ENCODE peak calls at places on chromosomes 3 and 15, in four cellular contexts. S is ovary, T is cardiac muscle cell, I is upper lobe of right lung. R is an unnamed sample. For H3K4me1, the result is how much of the 10 kb centered on the place peaks cover.

GRCh38 chr3:71512000-71512399 is 71.5 kb downstream of the FOXP1 start:
- DNase-seq in S (no peak), T (no peak), I (no peak), R (peak)

GRCh38 chr15:73284073-73284472 is 84.7 kb downstream of the HCN4 start:
- DNase-seq in S (no peak), T (peak), I (no peak), R (no peak)

GRCh38 chr3:189529468-189529867 is 101.7 kb upstream of the TP63 start:
- DNase-seq in S (no peak), T (no peak), I (no peak), R (no peak)

GRCh38 chr15:38424101-38424552 is 29.8 kb upstream of the FAM98B start:
- DNase-seq in S (no peak), T (no peak), I (no peak), R (no peak)

GRCh38 chr3:149273096-149273751 is 51.6 kb upstream of the CP start:
- DNase-seq in S (peak), T (peak), I (no peak), R (peak)

GRCh38 chr3:115239717-115240116 is 92.6 kb upstream of the ZBTB20 start:
- DNase-seq in S (no peak), T (peak), I (no peak), R (peak)

GRCh38 chr15:75200765-75201608 is 695 bp upstream of the C15orf39 start:
- DNase-seq in S (peak), T (no peak), I (peak), R (peak)

GRCh38 chr3:175606650-175607318 is 747.6 kb downstream of the NAALADL2 start:
- DNase-seq in S (no peak), T (no peak), I (no peak), R (no peak)

GRCh38 chr15:77986891-77987764 is 90.4 kb downstream of the TBC1D2B start:
- DNase-seq in S (no peak), T (no peak), I (peak), R (no peak)

GRCh38 chr3:136676009-136676408 is 76.2 kb downstream of the STAG1 start:
- DNase-seq in S (no peak), T (no peak), I (no peak), R (no peak)

GRCh38 chr15:67601008-67601620 is 58.6 kb downstream of the MAP2K5 start:
- DNase-seq in S (no peak), T (peak), I (no peak), R (no peak)

DNA sequence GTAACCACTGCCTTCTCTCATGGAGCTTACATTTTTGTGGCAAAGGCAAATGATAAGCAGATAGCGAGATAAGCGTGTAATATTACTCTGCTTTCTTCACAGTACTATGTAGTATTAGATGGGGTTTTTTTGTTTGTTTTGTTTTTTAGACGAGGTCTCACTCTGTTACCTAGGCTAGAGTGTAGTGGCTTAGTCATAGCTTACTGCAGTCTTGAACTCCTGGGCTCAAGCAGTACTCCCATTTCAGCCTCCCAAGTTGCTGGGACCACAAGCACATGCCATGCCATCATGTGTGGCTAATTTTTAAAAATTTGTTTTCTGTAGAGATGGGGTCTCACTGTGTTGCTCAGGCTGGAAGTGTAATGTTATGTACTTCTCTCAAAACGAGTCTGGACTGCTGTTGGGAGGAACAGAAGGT is 22.9 kb downstream of the MBNL1 start:
- DNase-seq in S (no peak), T (peak), I (no peak), R (no peak)
- H3K4me1 ChIP-seq in S (under half), T (under half), I (half or more), R (under half)

GRCh38 chr3:9406856-9407626 is 9.6 kb downstream of the SETD5 start:
- DNase-seq in S (no peak), T (no peak), I (no peak), R (no peak)

GRCh38 chr3:9411302-9411701 is 13.9 kb downstream of the SETD5 start:
- DNase-seq in S (no peak), T (no peak), I (no peak), R (no peak)

GRCh38 chr3:9409981-9410849 is 12.8 kb downstream of the SETD5 start:
- DNase-seq in S (no peak), T (no peak), I (no peak), R (no peak)

GRCh38 chr3:9408061-9408460 is 10.6 kb downstream of the SETD5 start:
- DNase-seq in S (no peak), T (no peak), I (no peak), R (no peak)

DNA sequence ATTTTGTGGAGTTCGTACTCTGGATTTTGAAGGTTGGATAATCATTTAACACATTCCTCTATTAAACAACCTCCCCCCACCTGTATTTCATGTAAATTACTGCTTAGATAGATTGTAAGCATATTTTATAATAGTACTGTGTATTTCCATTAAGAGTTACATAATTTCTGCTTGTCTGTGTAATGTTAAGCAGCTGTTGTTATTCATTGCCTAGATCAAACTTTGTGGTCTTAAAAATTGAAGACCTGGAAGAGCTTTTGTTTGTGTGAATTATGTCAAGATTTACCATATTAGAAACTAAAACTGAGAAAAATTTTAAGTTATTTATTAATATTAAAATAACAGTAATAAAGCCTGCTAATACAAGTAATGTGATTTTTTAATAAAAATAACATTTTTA is 11.1 kb downstream of the SETD5 start:
- DNase-seq in S (no peak), T (no peak), I (no peak), R (no peak)
- H3K4me1 ChIP-seq in S (under half), T (under half), I (half or more), R (under half)

DNA sequence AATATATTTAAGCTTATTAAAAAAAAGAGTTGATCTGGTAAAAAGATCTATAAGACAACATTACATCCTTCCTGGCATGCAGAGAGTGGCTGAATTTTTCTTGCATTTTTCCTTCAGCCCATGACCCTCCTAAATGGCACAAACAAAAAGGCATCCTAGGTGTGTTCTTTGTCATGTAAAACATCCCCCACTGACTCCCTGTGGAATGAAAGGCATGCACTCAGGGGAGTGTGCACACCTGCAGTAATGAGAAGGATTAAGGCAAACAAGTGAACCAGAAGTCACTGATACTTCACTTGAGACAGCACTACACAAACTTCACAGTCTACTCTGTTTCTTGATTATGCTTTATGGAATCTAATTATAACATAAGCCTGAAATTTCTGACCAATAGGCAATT is 195.0 kb downstream of the RBMS3 start:
- DNase-seq in S (no peak), T (no peak), I (no peak), R (no peak)
- H3K4me1 ChIP-seq in S (under half), T (under half), I (under half), R (under half)

DNA sequence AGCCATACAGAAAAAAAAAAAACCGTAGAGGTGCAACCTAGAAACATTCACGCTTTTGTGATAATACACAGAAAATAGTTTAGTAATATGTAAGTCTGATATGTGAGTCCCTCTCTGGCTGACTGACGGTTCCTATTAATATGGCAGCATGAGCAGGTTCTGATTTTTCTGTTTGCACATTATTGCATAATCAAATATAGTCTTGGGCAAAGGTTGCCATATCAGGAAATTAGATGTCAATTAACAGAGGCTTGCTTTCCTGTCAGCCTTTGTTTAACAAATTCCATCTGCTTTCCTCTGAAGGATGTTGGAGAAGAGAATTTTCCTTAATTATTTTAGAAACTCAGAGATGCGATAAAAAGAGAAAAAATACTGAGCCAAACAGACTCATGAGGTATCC is 14.8 kb downstream of the GABRB3 start:
- DNase-seq in S (no peak), T (no peak), I (no peak), R (peak)
- H3K4me1 ChIP-seq in S (under half), T (under half), I (under half), R (under half)

R was measured in small intestine.